ENCODE peak calls at places on chromosomes 3 and 15, in five cellular contexts. A, F, R, P and Y are unnamed samples.

GRCh38 chr3:184872200-184872599 is 60.2 kb downstream of the VPS8 start:
- DNase-seq in A (no peak), F (no peak), R (peak), P (no peak), Y (no peak)

GRCh38 chr3:50264389-50264963 is 4.5 kb upstream of the SEMA3B start:
- DNase-seq in A (peak), F (no peak), R (peak), P (no peak), Y (no peak)

GRCh38 chr3:156614642-156615511 is 59.5 kb upstream of the TIPARP start:
- DNase-seq in A (no peak), F (no peak), R (peak), P (no peak), Y (no peak)

GRCh38 chr3:129118745-129119144 is 2.9 kb downstream of the RAB43 start:
- DNase-seq in A (no peak), F (no peak), R (no peak), P (peak), Y (peak)

GRCh38 chr15:60916032-60916673 is 312.9 kb downstream of the RORA start:
- DNase-seq in A (no peak), F (no peak), R (no peak), P (no peak), Y (no peak)

GRCh38 chr3:44289882-44290462 is 48.3 kb downstream of the TOPAZ1 start:
- DNase-seq in A (no peak), F (no peak), R (no peak), P (no peak), Y (no peak)

GRCh38 chr15:41849204-41849603 is 10.6 kb downstream of the PLA2G4B start:
- DNase-seq in A (no peak), F (no peak), R (no peak), P (no peak), Y (no peak)

GRCh38 chr3:12150112-12150511 is 8.6 kb downstream of the TIMP4 start:
- DNase-seq in A (no peak), F (no peak), R (no peak), P (no peak), Y (no peak)

GRCh38 chr15:48796930-48797329 is 13.9 kb downstream of the CEP152 start:
- DNase-seq in A (no peak), F (no peak), R (peak), P (no peak), Y (no peak)

GRCh38 chr3:45480218-45480617 is 91.8 kb downstream of the LARS2 start:
- DNase-seq in A (no peak), F (no peak), R (peak), P (no peak), Y (no peak)

GRCh38 chr3:146968204-146968651 is 363.1 kb upstream of the PLSCR5 start:
- DNase-seq in A (no peak), F (no peak), R (peak), P (no peak), Y (peak)

GRCh38 chr3:54040476-54040875 is 81.9 kb upstream of the CACNA2D3 start:
- DNase-seq in A (no peak), F (no peak), R (no peak), P (no peak), Y (no peak)

GRCh38 chr3:19931180-19931692 is 2.8 kb downstream of the EFHB start:
- DNase-seq in A (no peak), F (peak), R (no peak), P (no peak), Y (no peak)

GRCh38 chr3:48695113-48695753 is 9.5 kb upstream of the NCKIPSD start:
- DNase-seq in A (no peak), F (no peak), R (peak), P (no peak), Y (no peak)

GRCh38 chr15:77032647-77033416 is 37.9 kb downstream of the PSTPIP1 start:
- DNase-seq in A (peak), F (peak), R (no peak), P (peak), Y (no peak)

GRCh38 chr3:167051421-167051820 is 328.7 kb downstream of the ZBBX start:
- DNase-seq in A (no peak), F (no peak), R (no peak), P (no peak), Y (no peak)

GRCh38 chr3:10628902-10629700 is 123.7 kb upstream of the ATP2B2 start:
- DNase-seq in A (no peak), F (no peak), R (no peak), P (no peak), Y (no peak)